ENCODE peak calls at places on chromosomes 7 and 10, in nine cellular contexts. E is stimulated activated CD8-positive, alpha-beta memory T cell treated with anti-CD3 and anti-CD28 coated beads, Interleukin-12 subunit alpha, Interleukin-12 subunit beta, amount 100 ng/mL, for 1 hour; D is fibroblast of lung; X is NCI-H2171 treated with DMSO at 0.1 percent for 48 hours; M is CD4-positive, alpha-beta memory T cell; U is activated T-helper 1 cell treated with Interleukin-2 at 50 U/mL for 16 hours; N is SW480; S is BJ; Y is Daoy. Q is an unnamed sample.

GRCh38 chr7:80974396-80975358 is 55.8 kb upstream of the SEMA3C start:
- DNase-seq in S (no peak), Y (no peak), D (peak), E (no peak), M (no peak), U (no peak), X (no peak), N (no peak), Q (peak)

GRCh38 chr10:16919076-16919972 is 102.1 kb upstream of the RSU1 start:
- DNase-seq in E (no peak), X (no peak), M (no peak), Y (no peak), N (no peak), U (no peak), D (no peak), S (no peak), Q (no peak)

GRCh38 chr7:112160130-112160770 is 45.9 kb downstream of the DOCK4 start:
- DNase-seq in E (no peak), S (no peak), M (no peak), U (no peak), D (peak), N (no peak), Y (peak), X (no peak), Q (peak)

GRCh38 chr7:96354881-96355280 is 33.0 kb upstream of the SLC25A13 start:
- DNase-seq in U (no peak), M (no peak), D (no peak), Y (no peak), X (no peak), N (no peak), E (no peak), S (no peak), Q (no peak)

GRCh38 chr10:112404612-112405011 is 30.7 kb downstream of the ACSL5 start:
- DNase-seq in D (peak), X (no peak), N (no peak), E (no peak), M (no peak), U (no peak), S (no peak), Y (no peak), Q (no peak)

GRCh38 chr7:107960306-107960705 is 42.7 kb downstream of the LAMB1 start:
- DNase-seq in S (no peak), M (no peak), U (no peak), Y (no peak), X (peak), D (no peak), E (no peak), N (no peak), Q (no peak)

GRCh38 chr7:35537067-35538023 is 157.6 kb downstream of the HERPUD2 start:
- DNase-seq in M (peak), S (no peak), E (peak), N (peak), X (peak), Y (peak), U (peak), D (peak), Q (peak)

GRCh38 chr10:93440591-93441012 is 41.5 kb downstream of the MYOF start:
- DNase-seq in N (no peak), D (peak), M (no peak), S (peak), Y (no peak), E (no peak), U (no peak), X (peak), Q (no peak)

GRCh38 chr7:119270045-119270464 is 1002.9 kb upstream of the KCND2 start:
- DNase-seq in N (peak), S (no peak), M (no peak), U (no peak), Y (peak), X (peak), E (no peak), D (peak), Q (peak)

GRCh38 chr7:138089080-138089901 is 13.0 kb downstream of the AKR1D1 start:
- DNase-seq in N (no peak), X (no peak), D (peak), Y (no peak), U (no peak), M (no peak), E (no peak), S (no peak), Q (no peak)

GRCh38 chr10:77946084-77946483 is 19.5 kb upstream of the DLG5 start:
- DNase-seq in S (no peak), M (no peak), U (no peak), D (peak), Y (peak), N (no peak), X (no peak), E (no peak), Q (no peak)

GRCh38 chr7:32301427-32301826 is 188.8 kb downstream of the LSM5 start:
- DNase-seq in Y (no peak), E (no peak), N (no peak), S (no peak), U (no peak), M (no peak), D (no peak), X (no peak), Q (no peak)

GRCh38 chr10:106500041-106500440 is 664.5 kb downstream of the SORCS1 start:
- DNase-seq in X (no peak), M (no peak), U (no peak), Y (no peak), D (no peak), E (no peak), S (no peak), N (no peak), Q (no peak)

GRCh38 chr7:121545418-121545817 is 149.3 kb upstream of the FAM3C start:
- DNase-seq in X (no peak), Y (no peak), U (no peak), S (no peak), M (no peak), N (no peak), E (no peak), D (no peak), Q (no peak)

GRCh38 chr10:123606006-123606405 is 60.1 kb upstream of the GPR26 start:
- DNase-seq in N (no peak), D (no peak), S (no peak), M (no peak), U (no peak), E (no peak), Y (no peak), X (no peak), Q (no peak)